ENCODE peak calls at places on chromosomes 5 and 9, in five cellular contexts. X is astrocyte, F is tibial nerve, E is GM23338, C is colonic mucosa. S is an unnamed sample.
A peak's percentile ranks its signal among the peaks of the same experiment; 100 is the strongest.

GRCh38 chr5:107570805-107571531 is 99.8 kb downstream of the EFNA5 start:
- DNase-seq in E (peak; percentile 55), X (no peak), C (peak; percentile 61), F (no peak), S (no peak)

GRCh38 chr9:130866474-130866965 is 30.1 kb downstream of the QRFP start:
- DNase-seq in F (peak; percentile 78), E (peak; percentile 97), X (peak; percentile 74), C (peak; percentile 92), S (no peak)

GRCh38 chr9:969310-969692 is 7.2 kb upstream of the DMRT3 start:
- DNase-seq in X (no peak), C (no peak), E (peak; percentile 26), F (no peak), S (no peak)

GRCh38 chr9:33380390-33381094 is 21.8 kb downstream of the AQP7 start:
- DNase-seq in F (no peak), E (peak; percentile 13), C (no peak), X (no peak), S (no peak)

GRCh38 chr9:81690251-81690851 is 1.0 kb upstream of the TLE1 start:
- DNase-seq in C (peak; percentile 88), F (peak; percentile 16), E (peak; percentile 79), X (peak; percentile 33), S (no peak)

GRCh38 chr9:93270976-93271375 is 87.0 kb downstream of the WNK2 start:
- DNase-seq in E (no peak), F (no peak), X (no peak), C (peak; percentile 19), S (no peak)

GRCh38 chr5:96084874-96085545 is 123.4 kb upstream of the ELL2 start:
- DNase-seq in X (no peak), F (no peak), E (no peak), C (no peak), S (no peak)

GRCh38 chr5:168706655-168707069 is 127.5 kb upstream of the PANK3 start:
- DNase-seq in C (no peak), X (peak; percentile 29), E (peak; percentile 79), F (no peak), S (no peak)

GRCh38 chr9:129996161-129996849 is 46.7 kb downstream of the FNBP1 start:
- DNase-seq in C (no peak), X (no peak), E (no peak), F (no peak), S (no peak)

GRCh38 chr5:137296213-137296702 is 202.9 kb downstream of the SPOCK1 start:
- DNase-seq in E (no peak), C (no peak), X (peak; percentile 90), F (no peak), S (peak; percentile 46)

GRCh38 chr5:5340206-5340729 is 82.2 kb upstream of the ICE1 start:
- DNase-seq in F (peak; percentile 49), C (peak; percentile 35), E (peak; percentile 75), X (peak; percentile 95), S (peak; percentile 93)

GRCh38 chr5:14167211-14167845 is 24.2 kb downstream of the TRIO start:
- DNase-seq in C (no peak), E (no peak), X (peak; percentile 69), F (no peak), S (no peak)

GRCh38 chr5:147403659-147404640 is 105.9 kb downstream of the DPYSL3 start:
- DNase-seq in E (no peak), C (no peak), X (peak; percentile 100), F (peak; percentile 61), S (peak; percentile 93)

GRCh38 chr9:89080193-89080592 is 88.9 kb downstream of the S1PR3 start:
- DNase-seq in E (no peak), X (no peak), F (peak; percentile 77), C (peak; percentile 37), S (no peak)

GRCh38 chr5:160369990-160370712 is at the start of gene C1QTNF2:
- DNase-seq in C (peak; percentile 73), X (peak; percentile 59), F (no peak), E (peak; percentile 85), S (no peak)

DNA sequence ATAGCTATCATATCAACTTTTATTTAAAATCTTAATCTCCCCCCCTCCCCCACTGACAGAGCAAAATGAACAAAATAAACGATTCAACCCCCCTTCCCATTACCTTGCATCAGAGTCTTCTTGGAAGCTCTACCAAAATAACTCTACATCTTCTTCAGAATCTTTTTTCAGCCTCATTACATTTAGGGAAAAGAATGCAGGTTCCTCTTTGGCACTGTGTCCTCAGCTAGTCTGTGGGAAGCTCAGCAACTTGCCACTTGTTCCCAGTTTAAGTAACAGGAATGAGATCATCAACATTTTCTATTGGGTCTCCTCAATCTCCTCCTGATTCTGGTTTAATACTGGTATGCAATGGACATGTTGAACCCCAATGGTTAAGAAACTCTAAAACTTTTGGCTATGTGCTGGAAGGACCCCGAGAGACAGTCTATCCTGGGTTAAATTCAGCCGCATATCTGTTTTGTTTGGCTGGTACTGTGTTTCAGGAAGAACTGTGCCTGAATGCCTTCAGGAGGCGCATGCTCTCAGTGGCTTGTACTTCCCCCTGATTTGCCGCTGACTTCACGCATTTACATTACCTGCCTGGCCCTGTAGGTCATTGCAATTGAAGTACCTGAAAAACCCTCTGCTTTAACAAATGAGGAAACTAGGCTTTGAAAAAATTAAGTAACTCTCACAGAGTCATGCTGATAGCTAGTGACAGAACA is 78.2 kb upstream of the HMHB1 start:
- DNase-seq in F (no peak), X (peak; percentile 68), E (peak; percentile 44), C (no peak), S (peak; percentile 65)
- H3K36me3 ChIP-seq in F (no peaks in the 10 kb centered on the region), X (no peaks in the 10 kb centered on the region), E (no peaks in the 10 kb centered on the region), C (no peaks in the 10 kb centered on the region), S (no peaks in the 10 kb centered on the region)

DNA sequence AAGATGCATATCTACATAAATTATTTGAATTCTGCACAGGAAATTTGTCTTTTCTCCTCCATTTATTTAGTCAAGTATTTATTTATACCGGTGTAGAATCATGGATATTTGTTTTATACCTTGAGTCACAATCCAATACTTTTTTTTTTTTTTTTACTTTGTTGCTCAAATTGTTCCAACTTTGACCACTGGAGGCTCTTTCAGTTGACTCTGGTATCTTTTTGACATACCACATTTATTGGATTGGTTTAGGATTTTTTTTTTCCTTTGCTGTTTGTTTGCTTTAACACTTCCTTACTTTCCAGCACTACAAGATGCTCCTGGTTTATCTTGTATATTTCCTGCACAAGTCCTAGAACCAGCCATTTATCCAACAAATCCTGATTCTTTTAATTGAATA is 543.1 kb upstream of the RIOK2 start:
- DNase-seq in C (no peak), X (no peak), E (peak; percentile 2), F (no peak), S (no peak)
- TF ChIP-seq CTCF in C (no peak), X (no peak), E (peak; percentile 9), F (no peak), S (no peak)

DNA sequence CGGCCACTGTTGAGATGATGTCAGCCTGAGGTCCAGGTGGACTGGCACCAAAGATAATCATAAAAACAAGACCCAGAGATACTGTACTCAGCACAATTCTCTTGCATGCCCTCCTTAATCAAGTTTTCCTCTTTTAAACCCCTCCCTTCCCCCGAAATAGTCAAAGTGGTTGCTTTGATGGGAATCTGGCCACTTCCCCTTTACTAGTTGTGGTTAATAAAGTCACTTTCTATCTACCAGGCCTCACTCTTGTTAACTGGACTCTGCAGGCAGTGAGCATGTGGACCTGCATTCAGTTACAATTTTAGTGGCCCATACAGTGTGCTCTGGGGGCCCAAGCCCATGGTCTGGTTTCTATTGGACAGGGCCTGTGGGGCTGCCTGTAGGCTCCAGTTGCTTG is 17.5 kb downstream of the FBP2 start:
- DNase-seq in F (no peak), C (no peak), X (no peak), E (no peak), S (no peak)
- H3K4me3 ChIP-seq in F (no peak overlapping the region), C (no peak overlapping the region), X (no peak overlapping the region), E (no peak overlapping the region), S (no peak overlapping the region)

GRCh38 chr9:4852419-4852818 is 59.7 kb downstream of the RCL1 start:
- DNase-seq in C (no peak), E (no peak), X (no peak), F (no peak), S (no peak)
- H3K36me3 ChIP-seq in C (no peaks in the 10 kb centered on the region), E (no peaks in the 10 kb centered on the region), X (peaks cover 9% of the 10 kb centered on the region), F (no peaks in the 10 kb centered on the region), S (no peaks in the 10 kb centered on the region)

DNA sequence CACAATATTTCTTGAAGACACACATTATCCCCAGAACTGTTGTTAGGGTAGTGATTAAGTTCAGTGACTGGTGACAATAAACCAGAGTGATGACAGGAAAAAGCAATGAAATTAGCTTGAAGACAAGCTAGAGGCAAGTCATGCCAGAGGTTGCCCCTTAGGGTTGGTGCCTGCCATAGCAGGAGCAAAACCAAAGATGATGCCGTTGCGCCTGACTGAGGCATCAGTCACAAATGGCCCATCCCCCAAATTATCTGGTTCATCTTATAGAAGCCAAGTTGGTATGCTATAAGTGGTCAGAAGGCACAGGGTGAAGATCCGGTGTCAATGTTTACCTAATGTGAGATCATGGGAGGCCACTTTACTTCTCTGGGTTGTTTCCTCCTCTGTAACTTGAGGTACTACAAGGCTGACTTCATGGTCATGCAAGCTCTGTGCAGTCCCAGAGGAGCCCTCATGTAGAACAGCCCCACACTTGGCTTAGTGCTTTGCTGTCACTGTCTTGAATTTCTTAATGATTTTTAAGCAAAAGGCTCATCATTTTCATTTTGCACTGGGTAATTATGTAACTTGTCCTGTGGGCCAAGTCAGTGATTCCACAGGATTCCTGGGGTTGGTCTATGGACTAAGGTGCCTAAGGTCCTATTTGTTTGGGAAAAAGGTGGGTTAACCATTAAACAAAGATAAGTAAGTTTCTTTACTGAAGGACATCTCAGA is 211.3 kb downstream of the MAN2A1 start:
- DNase-seq in C (no peak), F (no peak), X (no peak), E (no peak), S (no peak)
- TF ChIP-seq CTCF in C (no peak), F (no peak), X (no peak), E (no peak), S (no peak)

GRCh38 chr5:50967388-50968039 is 301.1 kb downstream of the PARP8 start:
- DNase-seq in F (no peak), C (peak; percentile 32), X (no peak), E (peak; percentile 65), S (no peak)
- H3K4me3 ChIP-seq in F (peak overlapping the region; percentile 39), C (peak overlapping the region; percentile 19), X (no peak overlapping the region), E (peak overlapping the region; percentile 76), S (peak overlapping the region; percentile 18)

GRCh38 chr5:644509-644908 is 32.4 kb downstream of the CEP72 start:
- DNase-seq in C (no peak), F (no peak), E (no peak), X (no peak), S (no peak)
- H3K36me3 ChIP-seq in C (no peaks in the 10 kb centered on the region), F (peaks cover 6% of the 10 kb centered on the region), E (peaks cover 24% of the 10 kb centered on the region), X (peaks cover 5% of the 10 kb centered on the region), S (peaks cover 7% of the 10 kb centered on the region)

GRCh38 chr5:51416149-51416548 is 32.9 kb downstream of the ISL1 start:
- DNase-seq in X (no peak), F (no peak), E (no peak), C (no peak), S (no peak)
- TF ChIP-seq CTCF in X (no peak), F (no peak), E (no peak), C (no peak), S (peak; percentile 35)

GRCh38 chr9:112352209-112352608 is 18.8 kb upstream of the PTBP3 start:
- DNase-seq in E (no peak), F (no peak), C (no peak), X (no peak), S (no peak)
- H3K4me3 ChIP-seq in E (no peak overlapping the region), F (no peak overlapping the region), C (no peak overlapping the region), X (no peak overlapping the region), S (no peak overlapping the region)